ENCODE peak calls at places on chromosomes 7 and 10, in seven cellular contexts. D is IMR-90, K is transverse colon, U is tibial nerve, O is AG04449, W is fibroblast of mammary gland, B is neural progenitor cell. A is an unnamed sample.

GRCh38 chr10:70678250-70678635 is 5.9 kb downstream of the ADAMTS14 start:
- DNase-seq in O (no peak), U (no peak), K (no peak), W (no peak), D (no peak), B (no peak), A (no peak)

GRCh38 chr7:37440738-37441404 is 7.8 kb downstream of the ELMO1 start:
- DNase-seq in O (no peak), D (no peak), U (no peak), W (no peak), B (no peak), K (no peak), A (no peak)

GRCh38 chr10:68578945-68579344 is 18.8 kb downstream of the TET1 start:
- DNase-seq in K (no peak), U (no peak), O (no peak), W (peak; percentile 72), B (no peak), D (peak; percentile 62), A (no peak)

GRCh38 chr7:35003679-35004278 is 33.5 kb downstream of the DPY19L1 start:
- DNase-seq in K (peak; percentile 85), D (peak; percentile 90), W (peak; percentile 88), B (no peak), O (peak; percentile 41), U (no peak), A (peak; percentile 89)

GRCh38 chr7:133633055-133633454 is 380.2 kb downstream of the EXOC4 start:
- DNase-seq in W (peak; percentile 75), U (no peak), B (no peak), D (peak; percentile 67), K (no peak), O (no peak), A (peak; percentile 68)

GRCh38 chr10:130359711-130360110 is 223.5 kb downstream of the GLRX3 start:
- DNase-seq in O (no peak), W (no peak), K (no peak), D (no peak), U (no peak), B (no peak), A (no peak)

GRCh38 chr10:34292675-34293074 is 522.4 kb downstream of the PARD3 start:
- DNase-seq in K (no peak), B (no peak), W (peak; percentile 44), O (no peak), D (peak; percentile 26), U (no peak), A (no peak)

GRCh38 chr10:108362306-108362705 is 1197.8 kb upstream of the SORCS1 start:
- DNase-seq in K (no peak), U (no peak), O (no peak), D (no peak), B (no peak), W (no peak), A (no peak)

GRCh38 chr10:132560248-132560731 is 22.7 kb downstream of the INPP5A start:
- DNase-seq in O (no peak), W (peak; percentile 19), B (no peak), K (no peak), U (no peak), D (peak; percentile 12), A (peak; percentile 26)

GRCh38 chr10:93541402-93542357 is 24.8 kb upstream of the FFAR4 start:
- DNase-seq in D (peak; percentile 46), U (peak; percentile 45), W (peak; percentile 53), K (peak; percentile 66), B (peak; percentile 72), O (no peak), A (peak; percentile 62)

GRCh38 chr10:73094249-73094850 is 2.3 kb downstream of the P4HA1 start:
- DNase-seq in B (no peak), O (no peak), U (no peak), K (no peak), D (peak; percentile 19), W (peak; percentile 20), A (peak; percentile 52)

GRCh38 chr7:81990395-81990794 is 220.5 kb upstream of the HGF start:
- DNase-seq in U (no peak), B (no peak), O (no peak), K (no peak), D (peak; percentile 83), W (peak; percentile 79), A (peak; percentile 49)

DNA sequence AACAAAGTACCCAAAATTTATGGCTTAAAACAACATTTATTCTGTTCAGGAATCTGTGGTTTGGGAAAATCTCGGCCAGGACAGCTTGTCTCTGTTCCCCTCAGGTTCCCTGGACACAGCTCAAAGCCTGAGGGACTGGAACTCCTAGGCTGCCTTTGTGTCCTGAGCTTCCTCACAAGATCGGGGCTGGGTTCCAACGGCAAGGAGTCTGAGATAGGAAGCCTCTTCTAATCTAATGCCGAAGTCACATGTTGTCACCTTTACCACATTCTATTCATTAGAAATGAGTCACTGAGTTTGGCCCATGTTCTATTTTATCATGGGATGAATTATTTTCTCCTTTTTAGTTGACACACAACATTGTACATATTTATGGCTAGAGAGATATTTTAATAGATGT is 80.5 kb downstream of the ANKRD26 start:
- DNase-seq in K (no peak), U (no peak), D (no peak), B (no peak), W (peak; percentile 20), O (no peak), A (peak; percentile 22)
- TF ChIP-seq CTCF in K (no peak), U (no peak), D (no peak), B (no peak), W (no peak), O (no peak), A (no peak)

DNA sequence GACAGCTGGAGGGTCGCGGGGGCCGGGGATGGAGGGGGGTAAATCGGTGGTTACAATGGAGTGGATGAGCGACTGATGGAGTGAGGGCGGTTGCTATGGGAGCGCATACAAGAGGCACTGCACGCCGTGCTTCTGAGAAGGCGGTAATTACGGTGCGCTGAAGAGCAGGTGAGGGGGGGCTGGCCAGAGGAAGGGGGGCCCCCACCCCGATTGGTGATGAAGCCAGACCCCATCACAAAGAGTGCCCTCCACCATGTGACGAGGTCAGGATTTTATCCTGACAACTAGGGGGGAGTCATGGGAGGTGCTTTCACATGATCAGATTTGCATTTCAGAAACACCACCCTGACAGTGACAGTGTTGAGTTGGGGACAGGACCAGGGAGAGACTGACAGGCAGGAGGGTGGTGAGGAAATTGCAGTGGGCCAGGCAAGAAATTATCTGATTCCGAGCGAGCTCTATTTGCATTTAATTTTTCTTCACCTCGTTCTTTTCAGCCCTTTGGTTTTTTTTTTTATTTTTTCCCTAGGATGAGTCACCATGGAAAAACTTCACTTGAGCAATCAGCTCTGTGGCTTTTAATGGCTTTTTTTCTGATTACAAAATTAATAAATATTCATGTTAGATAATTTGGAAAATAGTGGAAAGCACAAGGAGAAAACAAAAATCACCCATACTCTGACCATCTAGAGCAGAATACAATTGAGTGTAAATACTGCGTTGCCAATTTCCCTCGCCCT is 7.9 kb downstream of the CPA5 start:
- DNase-seq in U (no peak), D (peak; percentile 75), W (peak; percentile 72), K (no peak), O (no peak), B (peak; percentile 45), A (peak; percentile 81)
- H3K4me3 ChIP-seq in U (no peak overlapping the region), D (no peak overlapping the region), W (peak overlapping the region; percentile 33), K (no peak overlapping the region), O (no peak overlapping the region), B (no peak overlapping the region), A (peak overlapping the region; percentile 13)

GRCh38 chr7:47170516-47170915 is 411.4 kb downstream of the TNS3 start:
- DNase-seq in K (no peak), W (no peak), D (peak; percentile 29), U (no peak), B (no peak), O (no peak), A (peak; percentile 22)
- TF ChIP-seq CTCF in K (no peak), W (peak; percentile 45), D (peak; percentile 52), U (no peak), B (peak; percentile 51), O (peak; percentile 18), A (peak; percentile 36)

DNA sequence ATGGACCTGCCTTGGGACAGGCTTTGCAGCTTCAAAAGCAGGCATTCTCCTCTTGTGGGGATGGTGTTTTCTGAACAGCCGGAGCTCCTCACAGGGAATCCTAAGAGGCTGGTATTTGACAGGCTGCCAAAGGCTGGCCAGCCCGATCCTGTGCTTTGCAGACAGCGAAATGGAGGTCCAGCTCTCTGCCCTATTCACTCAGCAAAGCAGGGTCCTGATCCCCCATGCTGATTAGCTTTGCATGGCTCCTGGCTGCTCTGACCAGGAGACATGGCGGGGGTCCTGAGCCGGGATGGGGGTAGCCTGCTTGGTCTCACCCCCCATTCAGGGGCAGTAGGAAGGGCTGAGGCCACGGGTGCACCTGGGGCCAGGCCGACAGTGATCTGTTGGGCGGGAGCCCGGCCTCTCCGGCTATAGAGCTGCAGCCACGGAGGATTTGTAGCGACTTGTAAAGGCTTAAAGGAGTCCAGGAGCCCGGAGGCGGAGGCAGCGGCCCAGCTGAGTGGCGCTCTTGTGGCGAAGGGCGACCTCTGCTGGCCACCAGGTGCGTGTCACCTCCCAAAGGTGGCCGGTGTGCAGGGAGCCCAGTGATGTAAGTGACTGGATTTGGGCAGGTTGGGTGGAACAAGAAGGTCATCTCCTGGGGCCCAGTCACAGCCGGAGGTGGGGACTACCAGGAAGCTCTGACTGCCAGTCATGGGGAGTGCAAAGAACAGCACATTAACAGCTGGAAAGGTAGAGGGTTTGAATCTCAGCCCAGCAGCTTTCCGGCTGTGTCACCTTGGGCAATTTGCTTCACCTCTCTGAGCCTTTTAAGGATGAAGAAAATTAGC is 126.5 kb downstream of the ZMIZ1 start:
- DNase-seq in K (peak; percentile 87), D (peak; percentile 81), W (peak; percentile 78), U (peak; percentile 83), B (peak; percentile 97), O (no peak), A (peak; percentile 88)
- H3K4me3 ChIP-seq in K (no peak overlapping the region), D (no peak overlapping the region), W (no peak overlapping the region), U (no peak overlapping the region), B (peak overlapping the region; percentile 6), O (no peak overlapping the region), A (no peak overlapping the region)

A was measured in cardiac fibroblast.